ENCODE peak calls at places on chromosomes 13 and 19, in ten cellular contexts. One of them, this sample, is unnamed. For H3K9me3 and H3K4me1, the result is how much of the 10 kb centered on the place peaks cover.

GRCh38 chr13:110363009-110363408 is 55.9 kb downstream of the COL4A2 start:
- DNase-seq in GM12878: no peak
- DNase-seq in adrenal gland: no peak
- DNase-seq in uterus: peak
- DNase-seq in HCT116: peak
- DNase-seq in H1: peak
- DNase-seq in body of pancreas: no peak
- DNase-seq in endothelial cell of umbilical vein: no peak
- DNase-seq in transverse colon: no peak
- DNase-seq in K562: no peak
- DNase-seq in this sample: no peak

GRCh38 chr19:21604351-21604926 is 99.0 kb downstream of the ZNF429 start:
- DNase-seq in H1: peak
- DNase-seq in HCT116: no peak
- DNase-seq in transverse colon: no peak
- DNase-seq in endothelial cell of umbilical vein: no peak
- DNase-seq in GM12878: no peak
- DNase-seq in adrenal gland: no peak
- DNase-seq in uterus: no peak
- DNase-seq in body of pancreas: no peak
- DNase-seq in K562: no peak
- DNase-seq in this sample: no peak

GRCh38 chr13:39051157-39051556 is 12.9 kb downstream of the NHLRC3 start:
- DNase-seq in GM12878: no peak
- DNase-seq in body of pancreas: no peak
- DNase-seq in uterus: no peak
- DNase-seq in endothelial cell of umbilical vein: peak
- DNase-seq in K562: no peak
- DNase-seq in adrenal gland: no peak
- DNase-seq in H1: no peak
- DNase-seq in HCT116: peak
- DNase-seq in transverse colon: no peak
- DNase-seq in this sample: no peak

GRCh38 chr19:46402725-46403124 is 10.6 kb downstream of the CCDC8 start:
- DNase-seq in H1: no peak
- DNase-seq in uterus: no peak
- DNase-seq in K562: no peak
- DNase-seq in GM12878: no peak
- DNase-seq in HCT116: no peak
- DNase-seq in adrenal gland: peak
- DNase-seq in endothelial cell of umbilical vein: no peak
- DNase-seq in transverse colon: no peak
- DNase-seq in body of pancreas: no peak
- DNase-seq in this sample: no peak

GRCh38 chr19:34430738-34431625 is 2.8 kb downstream of the UBA2 start:
- DNase-seq in K562: peak
- DNase-seq in HCT116: peak
- DNase-seq in endothelial cell of umbilical vein: peak
- DNase-seq in uterus: no peak
- DNase-seq in GM12878: no peak
- DNase-seq in transverse colon: no peak
- DNase-seq in adrenal gland: no peak
- DNase-seq in H1: no peak
- DNase-seq in body of pancreas: no peak
- DNase-seq in this sample: no peak

GRCh38 chr19:38683393-38684077 is 36.1 kb downstream of the ACTN4 start:
- DNase-seq in K562: peak
- DNase-seq in H1: peak
- DNase-seq in body of pancreas: peak
- DNase-seq in endothelial cell of umbilical vein: peak
- DNase-seq in HCT116: peak
- DNase-seq in transverse colon: peak
- DNase-seq in GM12878: no peak
- DNase-seq in uterus: peak
- DNase-seq in adrenal gland: peak
- DNase-seq in this sample: no peak

GRCh38 chr19:18967358-18968146 is 26.5 kb upstream of the HOMER3 start:
- DNase-seq in transverse colon: peak
- DNase-seq in adrenal gland: peak
- DNase-seq in uterus: peak
- DNase-seq in HCT116: no peak
- DNase-seq in endothelial cell of umbilical vein: peak
- DNase-seq in H1: no peak
- DNase-seq in K562: no peak
- DNase-seq in body of pancreas: peak
- DNase-seq in GM12878: no peak
- DNase-seq in this sample: no peak

GRCh38 chr19:4568884-4569283 is 9.4 kb upstream of the SEMA6B start:
- DNase-seq in adrenal gland: no peak
- DNase-seq in K562: no peak
- DNase-seq in GM12878: no peak
- DNase-seq in uterus: no peak
- DNase-seq in H1: no peak
- DNase-seq in endothelial cell of umbilical vein: no peak
- DNase-seq in HCT116: no peak
- DNase-seq in body of pancreas: no peak
- DNase-seq in transverse colon: no peak
- DNase-seq in this sample: no peak

GRCh38 chr13:41463823-41464602 is 6.7 kb downstream of the RGCC start:
- DNase-seq in endothelial cell of umbilical vein: no peak
- DNase-seq in uterus: no peak
- DNase-seq in adrenal gland: no peak
- DNase-seq in body of pancreas: no peak
- DNase-seq in K562: peak
- DNase-seq in H1: no peak
- DNase-seq in transverse colon: peak
- DNase-seq in HCT116: no peak
- DNase-seq in GM12878: peak
- DNase-seq in this sample: no peak

GRCh38 chr19:56547535-56547934 is 8.8 kb downstream of the ZFP28 start:
- DNase-seq in H1: peak
- DNase-seq in uterus: no peak
- DNase-seq in GM12878: no peak
- DNase-seq in transverse colon: no peak
- DNase-seq in HCT116: no peak
- DNase-seq in body of pancreas: no peak
- DNase-seq in endothelial cell of umbilical vein: no peak
- DNase-seq in K562: peak
- DNase-seq in adrenal gland: no peak
- DNase-seq in this sample: no peak
- H3K9me3 ChIP-seq in H1: under half
- H3K9me3 ChIP-seq in uterus: half or more
- H3K9me3 ChIP-seq in GM12878: under half
- H3K9me3 ChIP-seq in transverse colon: half or more
- H3K9me3 ChIP-seq in HCT116: under half
- H3K9me3 ChIP-seq in body of pancreas: under half
- H3K9me3 ChIP-seq in endothelial cell of umbilical vein: under half
- H3K9me3 ChIP-seq in K562: under half
- H3K9me3 ChIP-seq in adrenal gland: under half
- H3K9me3 ChIP-seq in this sample: half or more

GRCh38 chr19:43751466-43752220 is 3.1 kb downstream of the SMG9 start:
- DNase-seq in transverse colon: no peak
- DNase-seq in GM12878: no peak
- DNase-seq in adrenal gland: no peak
- DNase-seq in HCT116: no peak
- DNase-seq in endothelial cell of umbilical vein: no peak
- DNase-seq in K562: no peak
- DNase-seq in body of pancreas: no peak
- DNase-seq in uterus: no peak
- DNase-seq in H1: no peak
- DNase-seq in this sample: no peak

GRCh38 chr19:43754562-43755255 is at the start of gene SMG9:
- DNase-seq in uterus: peak
- DNase-seq in endothelial cell of umbilical vein: peak
- DNase-seq in H1: peak
- DNase-seq in K562: peak
- DNase-seq in body of pancreas: peak
- DNase-seq in GM12878: peak
- DNase-seq in HCT116: peak
- DNase-seq in transverse colon: peak
- DNase-seq in adrenal gland: peak
- DNase-seq in this sample: peak

GRCh38 chr19:43754312-43754561 is 525 bp downstream of the SMG9 start:
- DNase-seq in body of pancreas: no peak
- DNase-seq in GM12878: no peak
- DNase-seq in uterus: no peak
- DNase-seq in adrenal gland: no peak
- DNase-seq in transverse colon: no peak
- DNase-seq in endothelial cell of umbilical vein: no peak
- DNase-seq in HCT116: no peak
- DNase-seq in H1: no peak
- DNase-seq in K562: no peak
- DNase-seq in this sample: no peak

GRCh38 chr19:43752287-43752875 is 2.4 kb downstream of the SMG9 start:
- DNase-seq in body of pancreas: no peak
- DNase-seq in GM12878: no peak
- DNase-seq in uterus: no peak
- DNase-seq in K562: no peak
- DNase-seq in endothelial cell of umbilical vein: no peak
- DNase-seq in transverse colon: no peak
- DNase-seq in H1: no peak
- DNase-seq in adrenal gland: no peak
- DNase-seq in HCT116: no peak
- DNase-seq in this sample: no peak

DNA sequence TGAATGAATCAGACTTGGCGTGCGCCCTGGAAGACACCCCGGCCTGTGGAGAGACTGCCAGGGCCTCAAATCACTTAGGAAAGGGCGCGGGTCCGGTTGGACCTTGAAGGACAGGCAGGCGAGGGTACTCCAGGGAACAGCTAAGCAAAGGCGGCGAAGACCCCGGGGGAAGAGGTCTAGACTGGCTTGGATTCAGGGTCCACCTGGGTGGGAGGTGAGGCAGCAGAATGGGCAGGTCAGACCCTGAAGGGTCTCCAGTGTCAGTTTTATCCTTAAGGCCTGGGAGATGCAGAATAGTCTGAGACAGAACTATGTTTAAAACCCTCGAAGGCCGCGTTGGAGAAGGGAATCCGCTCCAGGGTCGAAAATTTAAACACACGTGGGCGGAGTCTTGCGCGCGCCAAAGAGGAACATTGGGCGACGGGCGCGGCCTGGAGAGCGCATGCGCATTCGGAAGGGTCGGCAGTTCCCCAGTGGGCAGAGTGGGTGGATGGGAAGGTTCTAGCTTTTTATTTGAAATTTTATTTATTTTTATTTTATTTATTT is 567 bp upstream of the SMG9 start:
- DNase-seq in transverse colon: peak
- DNase-seq in HCT116: no peak
- DNase-seq in body of pancreas: peak
- DNase-seq in GM12878: no peak
- DNase-seq in K562: peak
- DNase-seq in endothelial cell of umbilical vein: peak
- DNase-seq in uterus: peak
- DNase-seq in H1: peak
- DNase-seq in adrenal gland: peak
- DNase-seq in this sample: peak
- TF ChIP-seq POLR2A in transverse colon: no peak
- TF ChIP-seq POLR2A in HCT116: peak
- TF ChIP-seq POLR2A in body of pancreas: no peak
- TF ChIP-seq POLR2A in GM12878: no peak
- TF ChIP-seq POLR2A in K562: peak
- TF ChIP-seq POLR2A in endothelial cell of umbilical vein: peak
- TF ChIP-seq POLR2A in uterus: no peak
- TF ChIP-seq POLR2A in H1: no peak
- TF ChIP-seq POLR2A in adrenal gland: no peak
- TF ChIP-seq POLR2A in this sample: no peak

GRCh38 chr19:13152854-13153626 is 2.8 kb downstream of the IER2 start:
- DNase-seq in transverse colon: peak
- DNase-seq in K562: peak
- DNase-seq in uterus: peak
- DNase-seq in body of pancreas: peak
- DNase-seq in adrenal gland: peak
- DNase-seq in GM12878: peak
- DNase-seq in HCT116: peak
- DNase-seq in endothelial cell of umbilical vein: peak
- DNase-seq in H1: peak
- DNase-seq in this sample: peak
- H3K4me1 ChIP-seq in transverse colon: under half
- H3K4me1 ChIP-seq in K562: half or more
- H3K4me1 ChIP-seq in uterus: under half
- H3K4me1 ChIP-seq in body of pancreas: under half
- H3K4me1 ChIP-seq in adrenal gland: under half
- H3K4me1 ChIP-seq in GM12878: under half
- H3K4me1 ChIP-seq in HCT116: under half
- H3K4me1 ChIP-seq in endothelial cell of umbilical vein: under half
- H3K4me1 ChIP-seq in H1: under half
- H3K4me1 ChIP-seq in this sample: under half

DNA sequence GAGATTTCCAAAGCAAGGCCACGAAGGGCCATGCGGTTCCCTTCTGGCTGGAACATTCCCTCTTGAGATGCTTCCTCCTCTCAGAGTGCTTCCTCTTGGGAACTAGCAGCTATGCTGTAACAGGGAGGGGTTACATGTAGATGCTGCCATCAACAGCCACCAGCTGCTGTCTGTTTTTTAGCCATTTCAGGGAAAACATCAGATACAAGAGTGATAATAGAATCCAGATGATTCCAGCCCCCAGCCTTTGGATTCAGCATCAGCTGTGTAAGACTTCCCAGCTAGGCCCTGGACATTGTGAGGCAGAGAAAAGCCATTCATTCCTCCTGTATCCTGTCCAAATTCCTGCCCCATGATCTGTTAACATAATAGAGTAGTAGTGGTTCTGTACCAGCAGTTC is 8.2 kb upstream of the ZNF177 start:
- DNase-seq in endothelial cell of umbilical vein: no peak
- DNase-seq in transverse colon: no peak
- DNase-seq in body of pancreas: no peak
- DNase-seq in HCT116: no peak
- DNase-seq in adrenal gland: no peak
- DNase-seq in GM12878: no peak
- DNase-seq in H1: no peak
- DNase-seq in uterus: no peak
- DNase-seq in K562: no peak
- DNase-seq in this sample: no peak
- H3K9me3 ChIP-seq in endothelial cell of umbilical vein: under half
- H3K9me3 ChIP-seq in transverse colon: half or more
- H3K9me3 ChIP-seq in body of pancreas: under half
- H3K9me3 ChIP-seq in HCT116: under half
- H3K9me3 ChIP-seq in adrenal gland: under half
- H3K9me3 ChIP-seq in GM12878: under half
- H3K9me3 ChIP-seq in H1: under half
- H3K9me3 ChIP-seq in uterus: half or more
- H3K9me3 ChIP-seq in K562: under half
- H3K9me3 ChIP-seq in this sample: half or more

GRCh38 chr19:58475714-58476497 is at the start of gene ZNF446:
- DNase-seq in HCT116: peak
- DNase-seq in K562: peak
- DNase-seq in uterus: peak
- DNase-seq in endothelial cell of umbilical vein: peak
- DNase-seq in body of pancreas: peak
- DNase-seq in adrenal gland: peak
- DNase-seq in GM12878: peak
- DNase-seq in H1: peak
- DNase-seq in transverse colon: peak
- DNase-seq in this sample: peak
- TF ChIP-seq POLR2A in HCT116: peak
- TF ChIP-seq POLR2A in K562: peak
- TF ChIP-seq POLR2A in uterus: peak
- TF ChIP-seq POLR2A in endothelial cell of umbilical vein: peak
- TF ChIP-seq POLR2A in body of pancreas: peak
- TF ChIP-seq POLR2A in adrenal gland: peak
- TF ChIP-seq POLR2A in GM12878: peak
- TF ChIP-seq POLR2A in H1: no peak
- TF ChIP-seq POLR2A in transverse colon: peak
- TF ChIP-seq POLR2A in this sample: no peak

This sample was measured in upper lobe of left lung.